ENCODE peak calls at places on chromosomes 6 and 20, in five cellular contexts. One of them, this sample, is unnamed.
A peak's percentile ranks its signal among the peaks of the same experiment; 100 is the strongest.

GRCh38 chr6:25340421-25340820 is 61.2 kb downstream of the CARMIL1 start:
- DNase-seq in nephron progenitor cell: no peak
- DNase-seq in GM12864: no peak
- DNase-seq in left lung: no peak
- DNase-seq in fibroblast of pulmonary artery: no peak
- DNase-seq in this sample: no peak

GRCh38 chr6:72760130-72760793 is 138.4 kb downstream of the KCNQ5 start:
- DNase-seq in GM12864: no peak
- DNase-seq in nephron progenitor cell: no peak
- DNase-seq in left lung: no peak
- DNase-seq in fibroblast of pulmonary artery: peak; percentile 43
- DNase-seq in this sample: no peak

GRCh38 chr20:10954137-10954840 is 280.5 kb upstream of the JAG1 start:
- DNase-seq in nephron progenitor cell: no peak
- DNase-seq in GM12864: no peak
- DNase-seq in fibroblast of pulmonary artery: no peak
- DNase-seq in left lung: no peak
- DNase-seq in this sample: no peak

GRCh38 chr6:152595507-152595906 is 41.7 kb downstream of the SYNE1 start:
- DNase-seq in left lung: no peak
- DNase-seq in nephron progenitor cell: no peak
- DNase-seq in GM12864: no peak
- DNase-seq in fibroblast of pulmonary artery: peak; percentile 36
- DNase-seq in this sample: no peak

GRCh38 chr20:46552460-46553420 is 2.3 kb upstream of the OCSTAMP start:
- DNase-seq in fibroblast of pulmonary artery: no peak
- DNase-seq in GM12864: peak; percentile 70
- DNase-seq in nephron progenitor cell: no peak
- DNase-seq in left lung: no peak
- DNase-seq in this sample: no peak

GRCh38 chr20:23046431-23046830 is 3.0 kb downstream of the THBD start:
- DNase-seq in left lung: no peak
- DNase-seq in GM12864: no peak
- DNase-seq in nephron progenitor cell: no peak
- DNase-seq in fibroblast of pulmonary artery: no peak
- DNase-seq in this sample: no peak

GRCh38 chr6:45543298-45544235 is 165.8 kb upstream of the SUPT3H start:
- DNase-seq in left lung: no peak
- DNase-seq in fibroblast of pulmonary artery: peak; percentile 69
- DNase-seq in nephron progenitor cell: no peak
- DNase-seq in GM12864: no peak
- DNase-seq in this sample: no peak

GRCh38 chr6:27553123-27553904 is 80.4 kb upstream of the ZNF184 start:
- DNase-seq in GM12864: no peak
- DNase-seq in left lung: no peak
- DNase-seq in nephron progenitor cell: peak; percentile 60
- DNase-seq in fibroblast of pulmonary artery: peak; percentile 33
- DNase-seq in this sample: peak; percentile 85

GRCh38 chr6:142902636-142903053 is 42.3 kb downstream of the HIVEP2 start:
- DNase-seq in fibroblast of pulmonary artery: peak; percentile 98
- DNase-seq in GM12864: no peak
- DNase-seq in nephron progenitor cell: no peak
- DNase-seq in left lung: peak; percentile 84
- DNase-seq in this sample: no peak

GRCh38 chr20:51096571-51097267 is 73.8 kb upstream of the KCNG1 start:
- DNase-seq in fibroblast of pulmonary artery: no peak
- DNase-seq in nephron progenitor cell: no peak
- DNase-seq in left lung: no peak
- DNase-seq in GM12864: no peak
- DNase-seq in this sample: no peak

GRCh38 chr6:21163110-21163837 is 430.3 kb upstream of the SOX4 start:
- DNase-seq in GM12864: no peak
- DNase-seq in left lung: no peak
- DNase-seq in nephron progenitor cell: no peak
- DNase-seq in fibroblast of pulmonary artery: peak; percentile 48
- DNase-seq in this sample: no peak

GRCh38 chr6:149948616-149949015 is 6.8 kb downstream of the ULBP2 start:
- DNase-seq in fibroblast of pulmonary artery: no peak
- DNase-seq in left lung: no peak
- DNase-seq in GM12864: no peak
- DNase-seq in nephron progenitor cell: no peak
- DNase-seq in this sample: no peak

GRCh38 chr20:19812696-19813095 is 54.6 kb downstream of the RIN2 start:
- DNase-seq in fibroblast of pulmonary artery: no peak
- DNase-seq in GM12864: no peak
- DNase-seq in left lung: no peak
- DNase-seq in nephron progenitor cell: no peak
- DNase-seq in this sample: no peak

GRCh38 chr6:13470240-13471140 is 16.9 kb downstream of the GFOD1 start:
- DNase-seq in nephron progenitor cell: no peak
- DNase-seq in fibroblast of pulmonary artery: no peak
- DNase-seq in GM12864: no peak
- DNase-seq in left lung: no peak
- DNase-seq in this sample: no peak

GRCh38 chr6:53837875-53838806 is 43.3 kb downstream of the LRRC1 start:
- DNase-seq in fibroblast of pulmonary artery: peak; percentile 24
- DNase-seq in left lung: no peak
- DNase-seq in GM12864: no peak
- DNase-seq in nephron progenitor cell: no peak
- DNase-seq in this sample: peak; percentile 57

GRCh38 chr20:22303523-22303922 is 280.8 kb downstream of the FOXA2 start:
- DNase-seq in left lung: no peak
- DNase-seq in fibroblast of pulmonary artery: no peak
- DNase-seq in GM12864: no peak
- DNase-seq in nephron progenitor cell: no peak
- DNase-seq in this sample: no peak

GRCh38 chr6:40894962-40895799 is 143.8 kb downstream of the UNC5CL start:
- DNase-seq in GM12864: no peak
- DNase-seq in nephron progenitor cell: peak; percentile 60
- DNase-seq in fibroblast of pulmonary artery: peak; percentile 62
- DNase-seq in left lung: peak; percentile 77
- DNase-seq in this sample: no peak

GRCh38 chr20:50844430-50845100 is 49.7 kb downstream of the BCAS4 start:
- DNase-seq in fibroblast of pulmonary artery: peak; percentile 90
- DNase-seq in nephron progenitor cell: no peak
- DNase-seq in GM12864: peak; percentile 92
- DNase-seq in left lung: peak; percentile 41
- DNase-seq in this sample: no peak

GRCh38 chr6:39908838-39909583 is 25.3 kb downstream of the MOCS1 start:
- DNase-seq in GM12864: no peak
- DNase-seq in fibroblast of pulmonary artery: no peak
- DNase-seq in nephron progenitor cell: no peak
- DNase-seq in left lung: no peak
- DNase-seq in this sample: no peak

GRCh38 chr20:4060054-4060795 is 44.9 kb upstream of the RNF24 start:
- DNase-seq in left lung: peak; percentile 90
- DNase-seq in nephron progenitor cell: no peak
- DNase-seq in fibroblast of pulmonary artery: no peak
- DNase-seq in GM12864: no peak
- DNase-seq in this sample: no peak

GRCh38 chr20:1938464-1939269 is 43.5 kb downstream of the SIRPA start:
- DNase-seq in GM12864: no peak
- DNase-seq in fibroblast of pulmonary artery: no peak
- DNase-seq in nephron progenitor cell: no peak
- DNase-seq in left lung: no peak
- DNase-seq in this sample: no peak

GRCh38 chr6:42344756-42345155 is 107.0 kb downstream of the TRERF1 start:
- DNase-seq in GM12864: no peak
- DNase-seq in left lung: no peak
- DNase-seq in nephron progenitor cell: no peak
- DNase-seq in fibroblast of pulmonary artery: no peak
- DNase-seq in this sample: no peak

This sample was measured in NCI-H748 treated with DMSO at 0.1 percent for 48 hours.